ENCODE peak calls at places on chromosome 11, in six cellular contexts. X, Z, A, W, N and V are unnamed samples.

GRCh38 chr11:36092314-36093030 is 148.6 kb downstream of the LDLRAD3 start:
- DNase-seq in X (no peak), Z (no peak), A (no peak), W (no peak), N (no peak), V (no peak)

GRCh38 chr11:112834277-112834755 is 126.9 kb upstream of the NCAM1 start:
- DNase-seq in X (no peak), Z (no peak), A (no peak), W (no peak), N (no peak), V (no peak)

GRCh38 chr11:59201376-59201775 is 11.4 kb downstream of the MPEG1 start:
- DNase-seq in X (no peak), Z (no peak), A (peak; percentile 34), W (peak; percentile 21), N (no peak), V (no peak)

GRCh38 chr11:47843354-47844060 is 4.6 kb downstream of the NUP160 start:
- DNase-seq in X (no peak), Z (no peak), A (no peak), W (no peak), N (no peak), V (peak; percentile 44)

GRCh38 chr11:2857276-2857675 is 28.3 kb downstream of the CDKN1C start:
- DNase-seq in X (no peak), Z (no peak), A (no peak), W (no peak), N (no peak), V (no peak)

GRCh38 chr11:104798794-104799193 is 99.5 kb downstream of the CASP12 start:
- DNase-seq in X (no peak), Z (no peak), A (no peak), W (no peak), N (no peak), V (no peak)

GRCh38 chr11:7595016-7595869 is 78.1 kb downstream of the CYB5R2 start:
- DNase-seq in X (no peak), Z (no peak), A (no peak), W (no peak), N (no peak), V (no peak)

GRCh38 chr11:16347928-16348685 is 8.2 kb downstream of the SOX6 start:
- DNase-seq in X (no peak), Z (no peak), A (no peak), W (no peak), N (no peak), V (no peak)

GRCh38 chr11:117874253-117874909 is 2.1 kb downstream of the FXYD6 start:
- DNase-seq in X (no peak), Z (no peak), A (no peak), W (no peak), N (no peak), V (no peak)

GRCh38 chr11:80593981-80594380 is 1153.2 kb upstream of the TENM4 start:
- DNase-seq in X (peak; percentile 97), Z (no peak), A (no peak), W (peak; percentile 28), N (no peak), V (peak; percentile 56)

DNA sequence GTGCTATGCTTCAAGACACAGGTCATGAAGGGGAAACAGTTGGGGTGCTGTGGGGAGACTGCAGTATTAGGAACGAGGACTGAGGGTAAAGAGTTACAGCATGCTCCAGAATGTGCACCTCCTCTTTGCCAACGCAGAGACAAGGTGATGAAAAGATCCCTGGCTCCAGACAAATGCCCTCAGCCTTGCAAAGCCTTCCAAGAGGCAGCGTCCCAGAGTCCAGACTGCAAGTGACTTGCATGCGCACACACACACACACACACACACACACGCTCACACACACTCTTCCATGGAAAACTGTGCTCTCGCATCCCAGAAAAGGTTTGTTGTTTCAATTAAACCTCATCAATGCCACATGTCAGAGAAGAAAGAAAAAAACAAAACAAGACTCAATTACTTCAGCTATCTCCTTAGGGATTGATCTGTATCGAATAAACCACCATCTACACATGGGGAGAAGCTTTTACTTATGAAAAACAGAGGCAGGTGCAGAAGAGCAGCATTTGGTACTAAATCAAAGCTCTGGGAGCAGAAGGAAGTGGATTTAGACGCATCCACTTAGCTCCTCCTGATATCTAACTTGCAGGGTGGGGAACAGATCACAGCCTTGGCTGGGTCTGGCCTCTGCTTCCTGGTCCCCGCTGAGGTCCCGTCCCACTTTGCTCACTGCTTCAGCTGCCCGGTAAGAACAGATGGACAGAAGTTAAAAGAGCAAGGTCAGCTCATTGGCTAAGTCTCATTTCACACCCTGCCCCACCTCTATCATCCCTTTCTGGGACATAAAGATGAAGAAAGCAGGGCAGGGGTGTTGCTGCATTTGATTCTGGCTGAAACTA is 249.7 kb upstream of the BLID start:
- DNase-seq in X (no peak), Z (no peak), A (no peak), W (no peak), N (no peak), V (no peak)
- TF ChIP-seq MYC in X (no peak), Z (no peak), A (no peak), W (no peak), N (no peak), V (no peak)

GRCh38 chr11:102243399-102243884 is 73.8 kb upstream of the BIRC3 start:
- DNase-seq in X (no peak), Z (no peak), A (no peak), W (no peak), N (no peak), V (no peak)

GRCh38 chr11:102238287-102238894 is 78.9 kb upstream of the BIRC3 start:
- DNase-seq in X (no peak), Z (no peak), A (no peak), W (peak; percentile 57), N (no peak), V (no peak)

GRCh38 chr11:102241026-102241425 is 76.3 kb upstream of the BIRC3 start:
- DNase-seq in X (no peak), Z (no peak), A (no peak), W (no peak), N (no peak), V (no peak)

GRCh38 chr11:102239906-102240305 is 77.4 kb upstream of the BIRC3 start:
- DNase-seq in X (no peak), Z (no peak), A (no peak), W (no peak), N (no peak), V (no peak)

GRCh38 chr11:102240502-102240901 is 76.8 kb upstream of the BIRC3 start:
- DNase-seq in X (no peak), Z (no peak), A (no peak), W (no peak), N (no peak), V (no peak)
- TF ChIP-seq MAX in X (no peak), Z (no peak), A (no peak), W (no peak), N (no peak), V (no peak)

GRCh38 chr11:46238078-46238966 is 39.1 kb upstream of the CREB3L1 start:
- DNase-seq in X (peak; percentile 82), Z (peak; percentile 60), A (peak; percentile 75), W (no peak), N (no peak), V (peak; percentile 83)
- TF ChIP-seq MYC in X (no peak), Z (no peak), A (no peak), W (no peak), N (no peak), V (peak; percentile 78)

GRCh38 chr11:1438261-1438966 is 48.2 kb downstream of the MOB2 start:
- DNase-seq in X (no peak), Z (no peak), A (no peak), W (no peak), N (no peak), V (no peak)

GRCh38 chr11:1436468-1437030 is 46.8 kb downstream of the BRSK2 start:
- DNase-seq in X (no peak), Z (no peak), A (no peak), W (no peak), N (no peak), V (no peak)

GRCh38 chr11:1435820-1436467 is 46.2 kb downstream of the BRSK2 start:
- DNase-seq in X (no peak), Z (peak; percentile 52), A (peak; percentile 84), W (no peak), N (no peak), V (no peak)

GRCh38 chr11:1438967-1439330 is 47.6 kb downstream of the MOB2 start:
- DNase-seq in X (no peak), Z (no peak), A (no peak), W (no peak), N (no peak), V (no peak)

GRCh38 chr11:1437500-1437899 is 47.8 kb downstream of the BRSK2 start:
- DNase-seq in X (no peak), Z (no peak), A (peak; percentile 73), W (peak; percentile 16), N (no peak), V (no peak)
- TF ChIP-seq MAX in X (no peak), Z (no peak), A (no peak), W (no peak), N (no peak), V (no peak)

GRCh38 chr11:61890536-61891330 is 612 bp downstream of the FADS3 start:
- DNase-seq in X (peak; percentile 75), Z (peak; percentile 50), A (peak; percentile 72), W (peak; percentile 56), N (no peak), V (peak; percentile 98)

GRCh38 chr11:61889831-61890230 is 1.5 kb downstream of the FADS3 start:
- DNase-seq in X (no peak), Z (no peak), A (no peak), W (no peak), N (no peak), V (no peak)

GRCh38 chr11:61893981-61894380 is 2.6 kb upstream of the FADS3 start:
- DNase-seq in X (peak; percentile 51), Z (no peak), A (no peak), W (no peak), N (no peak), V (no peak)

GRCh38 chr11:61892085-61892370 is 683 bp upstream of the FADS3 start:
- DNase-seq in X (no peak), Z (no peak), A (no peak), W (no peak), N (no peak), V (no peak)

GRCh38 chr11:61891331-61892084 is at the start of gene FADS3:
- DNase-seq in X (peak; percentile 81), Z (peak; percentile 76), A (peak; percentile 97), W (peak; percentile 77), N (no peak), V (peak; percentile 74)
- TF ChIP-seq MYC in X (no peak), Z (no peak), A (no peak), W (no peak), N (no peak), V (no peak)

GRCh38 chr11:40241524-40242037 is 1217.9 kb downstream of the LRRC4C start:
- DNase-seq in X (no peak), Z (no peak), A (no peak), W (no peak), N (peak; percentile 74), V (no peak)
- TF ChIP-seq MAX in X (no peak), Z (no peak), A (no peak), W (no peak), N (no peak), V (no peak)